ENCODE peak calls at places on chromosomes 2 and 18, in four cellular contexts. X is endothelial cell of umbilical vein, S is GM23248, O is H9. A is an unnamed sample.

GRCh38 chr2:196376984-196377877 is 205.9 kb upstream of the STK17B start:
- DNase-seq in X (no peak), S (peak; percentile 54), O (no peak), A (no peak)

GRCh38 chr2:48471048-48471474 is 58.9 kb upstream of the STON1 start:
- DNase-seq in X (peak; percentile 83), S (peak; percentile 57), O (no peak), A (peak; percentile 82)

GRCh38 chr2:100184055-100184737 is 41.8 kb upstream of the AFF3 start:
- DNase-seq in X (no peak), S (no peak), O (no peak), A (no peak)

GRCh38 chr18:72180689-72181088 is 363.5 kb downstream of the CBLN2 start:
- DNase-seq in X (no peak), S (no peak), O (no peak), A (no peak)

GRCh38 chr18:49160075-49160930 is 209.5 kb upstream of the SMAD7 start:
- DNase-seq in X (no peak), S (no peak), O (no peak), A (no peak)

GRCh38 chr2:96909651-96910050 is 39.8 kb upstream of the SEMA4C start:
- DNase-seq in X (no peak), S (no peak), O (no peak), A (no peak)

GRCh38 chr2:10536569-10537133 is 88.5 kb upstream of the ODC1 start:
- DNase-seq in X (no peak), S (no peak), O (no peak), A (no peak)

GRCh38 chr2:86790828-86791561 is at the start of gene CD8A:
- DNase-seq in X (no peak), S (peak; percentile 58), O (peak; percentile 58), A (peak; percentile 26)

GRCh38 chr2:113240915-113241911 is 37.5 kb downstream of the PAX8 start:
- DNase-seq in X (peak; percentile 93), S (peak; percentile 99), O (no peak), A (peak; percentile 90)

GRCh38 chr2:11558206-11558886 is 24.5 kb downstream of the GREB1 start:
- DNase-seq in X (no peak), S (no peak), O (no peak), A (no peak)

GRCh38 chr18:70468861-70469570 is 180.2 kb downstream of the SOCS6 start:
- DNase-seq in X (no peak), S (no peak), O (no peak), A (no peak)

GRCh38 chr2:7725132-7725849 is 808.1 kb downstream of the RNF144A start:
- DNase-seq in X (no peak), S (peak; percentile 7), O (no peak), A (no peak)

GRCh38 chr18:6055711-6056110 is 160.4 kb upstream of the TMEM200C start:
- DNase-seq in X (peak; percentile 79), S (peak; percentile 82), O (no peak), A (no peak)

DNA sequence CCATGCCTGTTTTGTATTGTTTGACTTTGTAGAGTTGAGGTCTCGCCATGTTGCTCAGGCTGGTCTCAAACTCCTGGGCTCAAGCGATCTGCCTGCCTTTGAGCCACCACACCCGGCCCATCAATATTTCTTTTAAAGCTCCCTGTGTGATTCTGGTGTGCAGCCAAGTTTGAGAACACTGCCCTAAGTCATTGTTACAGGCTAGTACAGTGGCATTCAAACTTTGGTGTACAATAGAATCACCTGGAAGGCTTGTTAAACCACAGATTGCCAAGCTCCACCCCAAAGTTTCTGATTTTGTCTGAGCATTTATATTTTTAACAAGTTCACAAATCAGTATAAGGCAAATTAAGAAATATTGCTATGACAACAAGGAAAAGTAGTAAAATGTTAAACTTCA is 100.0 kb downstream of the RBBP8 start:
- DNase-seq in X (no peak), S (peak; percentile 19), O (no peak), A (no peak)
- H3K4me2 ChIP-seq in X (no peak overlapping the region), S (peak overlapping the region; percentile 76), O (no peak overlapping the region), A (no peak overlapping the region)

GRCh38 chr2:190950566-190950991 is 63.4 kb downstream of the STAT1 start:
- DNase-seq in X (no peak), S (no peak), O (no peak), A (no peak)

GRCh38 chr2:190948671-190949070 is 65.3 kb downstream of the STAT1 start:
- DNase-seq in X (peak; percentile 51), S (peak; percentile 60), O (no peak), A (peak; percentile 23)

GRCh38 chr2:190947711-190948251 is 66.2 kb downstream of the STAT1 start:
- DNase-seq in X (peak; percentile 93), S (peak; percentile 80), O (no peak), A (peak; percentile 51)

GRCh38 chr2:190953257-190953656 is 60.7 kb downstream of the STAT1 start:
- DNase-seq in X (no peak), S (no peak), O (no peak), A (no peak)
- H3K4me2 ChIP-seq in X (no peak overlapping the region), S (no peak overlapping the region), O (no peak overlapping the region), A (no peak overlapping the region)

GRCh38 chr2:70523672-70523995 is 30.0 kb downstream of the TGFA start:
- DNase-seq in X (no peak), S (no peak), O (no peak), A (no peak)

GRCh38 chr2:70526126-70526525 is 27.5 kb downstream of the TGFA start:
- DNase-seq in X (no peak), S (no peak), O (no peak), A (no peak)

GRCh38 chr2:70522627-70523026 is 31.0 kb downstream of the TGFA start:
- DNase-seq in X (no peak), S (no peak), O (no peak), A (no peak)

GRCh38 chr2:70525032-70525431 is 28.6 kb downstream of the TGFA start:
- DNase-seq in X (no peak), S (peak; percentile 40), O (no peak), A (no peak)

DNA sequence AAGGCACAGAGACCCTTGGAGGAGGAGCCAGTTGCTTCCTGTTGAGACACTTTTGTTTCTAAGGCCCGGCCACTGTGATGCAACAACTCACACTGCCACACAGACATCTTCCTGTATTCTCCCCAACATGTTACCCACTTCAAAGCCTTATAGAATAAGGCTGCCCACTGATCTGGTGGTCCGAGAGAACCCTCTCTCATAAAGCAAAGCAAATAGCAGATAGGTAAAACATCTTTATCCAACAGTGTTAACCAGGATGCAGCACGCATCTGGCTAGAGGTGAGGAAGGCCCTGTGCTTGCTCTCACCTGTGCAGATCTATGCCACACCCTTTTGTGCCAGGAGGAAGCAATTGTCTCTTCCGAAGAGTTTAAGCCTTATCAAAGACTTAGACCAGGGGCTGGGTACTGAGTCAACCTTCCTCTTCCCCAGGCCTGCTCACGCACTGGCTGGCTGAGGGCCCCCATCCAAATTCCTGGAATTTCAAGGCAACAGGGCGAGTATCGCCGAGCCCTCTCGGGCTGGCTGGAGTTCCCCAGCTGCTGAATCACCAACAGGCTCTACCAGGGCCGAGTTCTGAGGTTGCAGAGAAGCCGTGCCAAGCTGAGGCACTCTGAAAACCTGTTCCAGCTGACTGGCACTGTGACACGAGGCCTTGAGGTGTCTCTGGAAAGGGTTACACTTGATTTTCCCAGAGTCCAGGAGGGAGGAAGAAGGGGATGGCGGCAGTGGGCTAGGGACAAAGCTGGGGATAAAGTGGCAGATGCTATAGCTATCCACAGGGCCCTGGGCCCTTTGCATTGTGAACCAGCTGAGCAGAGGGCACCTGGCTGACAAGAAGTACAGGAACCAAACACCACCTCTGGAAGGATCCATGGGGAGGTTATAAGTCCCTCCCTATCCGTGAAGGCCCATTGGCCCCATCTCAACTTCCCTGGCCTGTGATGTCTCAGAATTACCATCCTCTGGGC is 29.3 kb downstream of the TGFA start:
- DNase-seq in X (no peak), S (peak; percentile 95), O (peak; percentile 65), A (no peak)
- H3K4me2 ChIP-seq in X (no peak overlapping the region), S (peak overlapping the region; percentile 23), O (no peak overlapping the region), A (no peak overlapping the region)

GRCh38 chr2:143936758-143937562 is 583.0 kb downstream of the ZEB2 start:
- DNase-seq in X (peak; percentile 48), S (peak; percentile 70), O (peak; percentile 57), A (peak; percentile 64)
- H3K4me2 ChIP-seq in X (peak overlapping the region; percentile 81), S (peak overlapping the region; percentile 75), O (peak overlapping the region; percentile 71), A (peak overlapping the region; percentile 91)

DNA sequence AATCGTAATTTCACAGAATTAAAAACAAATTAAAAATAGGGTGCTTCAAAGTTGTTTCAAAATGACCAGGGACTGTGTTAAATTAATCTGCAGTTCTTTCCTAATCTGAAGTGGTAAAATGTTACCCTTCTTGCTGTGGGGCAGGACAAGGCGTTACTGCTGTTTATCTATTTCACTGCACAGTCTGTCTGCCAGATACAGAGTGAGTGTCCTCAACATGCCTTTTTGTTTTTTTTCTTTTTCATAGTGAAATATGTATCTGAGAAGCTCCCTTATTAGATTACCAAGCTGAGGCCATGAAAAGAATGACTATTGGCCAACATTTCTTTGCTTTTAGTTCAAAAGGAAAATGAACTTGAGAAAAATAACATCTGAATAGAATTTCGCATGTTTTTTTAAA is 38.0 kb downstream of the KCTD1 start:
- DNase-seq in X (no peak), S (no peak), O (no peak), A (no peak)
- H3K4me2 ChIP-seq in X (no peak overlapping the region), S (no peak overlapping the region), O (no peak overlapping the region), A (no peak overlapping the region)

DNA sequence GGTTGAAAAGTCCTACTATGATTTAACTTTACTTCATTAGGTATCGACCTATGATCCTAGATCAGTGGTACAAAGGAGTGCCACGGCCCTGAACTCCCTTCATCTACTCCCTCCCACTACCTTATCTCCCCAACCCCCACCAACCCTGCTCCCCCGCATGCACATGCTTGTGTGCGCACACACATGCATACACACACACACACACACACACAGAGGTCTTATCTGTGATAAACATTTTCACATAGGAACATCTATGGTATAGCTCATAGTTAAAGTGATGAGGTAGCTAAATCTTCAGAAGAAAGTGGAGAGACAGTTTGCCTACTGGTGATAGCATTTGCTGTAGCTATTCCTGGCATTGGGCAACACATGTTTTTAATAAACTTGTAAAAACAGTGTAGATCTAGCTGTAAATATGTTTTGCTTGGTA is 471.3 kb downstream of the ZEB2 start:
- DNase-seq in X (no peak), S (peak; percentile 7), O (no peak), A (no peak)
- H3K4me2 ChIP-seq in X (no peak overlapping the region), S (no peak overlapping the region), O (no peak overlapping the region), A (no peak overlapping the region)